ENCODE peak calls at places on chromosome 17, in eight cellular contexts. G is H1, X is right lobe of liver, P is tibial nerve, E is K562, D is endothelial cell of umbilical vein, T is ovary, O is body of pancreas. H is an unnamed sample.

GRCh38 chr17:72525225-72525988 is 404.6 kb downstream of the SOX9 start:
- DNase-seq in G (no peak), X (no peak), P (no peak), E (no peak), D (no peak), T (no peak), O (no peak), H (no peak)

GRCh38 chr17:20095366-20096080 is 86.4 kb downstream of the SPECC1 start:
- DNase-seq in G (no peak), X (no peak), P (peak), E (no peak), D (peak), T (peak), O (peak), H (peak)

GRCh38 chr17:38542286-38542685 is 63.5 kb downstream of the SRCIN1 start:
- DNase-seq in G (no peak), X (no peak), P (no peak), E (no peak), D (no peak), T (no peak), O (no peak), H (no peak)

GRCh38 chr17:60398227-60398959 is 6.5 kb upstream of the USP32 start:
- DNase-seq in G (no peak), X (no peak), P (no peak), E (no peak), D (no peak), T (no peak), O (no peak), H (no peak)

GRCh38 chr17:28725166-28725659 is 820 bp downstream of the TLCD1 start:
- DNase-seq in G (no peak), X (no peak), P (no peak), E (no peak), D (peak), T (no peak), O (no peak), H (peak)

GRCh38 chr17:67837965-67838364 is 12.7 kb downstream of the BPTF start:
- DNase-seq in G (peak), X (no peak), P (no peak), E (no peak), D (no peak), T (no peak), O (no peak), H (no peak)

GRCh38 chr17:57902117-57902799 is 52.4 kb upstream of the MRPS23 start:
- DNase-seq in G (no peak), X (no peak), P (no peak), E (no peak), D (no peak), T (no peak), O (no peak), H (no peak)

GRCh38 chr17:42843358-42843934 is 934 bp upstream of the AOC2 start:
- DNase-seq in G (no peak), X (no peak), P (no peak), E (peak), D (peak), T (no peak), O (peak), H (peak)

GRCh38 chr17:58632324-58633314 is 59.2 kb downstream of the TEX14 start:
- DNase-seq in G (no peak), X (peak), P (no peak), E (no peak), D (no peak), T (peak), O (no peak), H (no peak)

GRCh38 chr17:77349976-77350830 is 209.4 kb downstream of the SEC14L1 start:
- DNase-seq in G (no peak), X (peak), P (peak), E (no peak), D (peak), T (no peak), O (no peak), H (no peak)

GRCh38 chr17:35684046-35684802 is 47.2 kb upstream of the RASL10B start:
- DNase-seq in G (no peak), X (no peak), P (no peak), E (no peak), D (peak), T (no peak), O (no peak), H (no peak)

GRCh38 chr17:82582208-82582607 is 62.7 kb downstream of the FOXK2 start:
- DNase-seq in G (no peak), X (no peak), P (no peak), E (no peak), D (no peak), T (no peak), O (no peak), H (no peak)

GRCh38 chr17:17557796-17558195 is 33.7 kb downstream of the PEMT start:
- DNase-seq in G (no peak), X (no peak), P (no peak), E (no peak), D (no peak), T (no peak), O (peak), H (no peak)

GRCh38 chr17:63497708-63498483 is 21.0 kb downstream of the ACE start:
- DNase-seq in G (peak), X (no peak), P (no peak), E (peak), D (no peak), T (no peak), O (no peak), H (peak)

GRCh38 chr17:4175921-4176802 is 33.2 kb downstream of the CYB5D2 start:
- DNase-seq in G (no peak), X (no peak), P (no peak), E (no peak), D (no peak), T (no peak), O (no peak), H (no peak)

GRCh38 chr17:81487487-81488275 is 24.9 kb downstream of the ACTG1 start:
- DNase-seq in G (peak), X (peak), P (peak), E (peak), D (peak), T (peak), O (peak), H (peak)

GRCh38 chr17:70564006-70564620 is 394.8 kb downstream of the KCNJ2 start:
- DNase-seq in G (no peak), X (no peak), P (no peak), E (no peak), D (peak), T (no peak), O (no peak), H (no peak)

GRCh38 chr17:47959825-47960655 is 2.4 kb upstream of the PRR15L start:
- DNase-seq in G (no peak), X (no peak), P (no peak), E (no peak), D (no peak), T (no peak), O (peak), H (no peak)

GRCh38 chr17:55731586-55732250 is 9.1 kb upstream of the TMEM100 start:
- DNase-seq in G (no peak), X (peak), P (peak), E (peak), D (no peak), T (peak), O (peak), H (no peak)

GRCh38 chr17:73007447-73007846 is 85.0 kb downstream of the SLC39A11 start:
- DNase-seq in G (no peak), X (no peak), P (no peak), E (no peak), D (no peak), T (no peak), O (peak), H (no peak)

GRCh38 chr17:9837551-9838471 is 12.1 kb downstream of the GLP2R start:
- DNase-seq in G (no peak), X (peak), P (no peak), E (no peak), D (no peak), T (peak), O (peak), H (no peak)

GRCh38 chr17:80446645-80447405 is 29.6 kb downstream of the NPTX1 start:
- DNase-seq in G (no peak), X (no peak), P (no peak), E (no peak), D (no peak), T (no peak), O (no peak), H (no peak)

GRCh38 chr17:56020369-56020768 is 132.9 kb upstream of the ANKFN1 start:
- DNase-seq in G (no peak), X (no peak), P (no peak), E (no peak), D (no peak), T (no peak), O (no peak), H (no peak)

GRCh38 chr17:36592316-36592710 is 634 bp downstream of the DHRS11 start:
- DNase-seq in G (peak), X (no peak), P (no peak), E (peak), D (peak), T (peak), O (peak), H (peak)

DNA sequence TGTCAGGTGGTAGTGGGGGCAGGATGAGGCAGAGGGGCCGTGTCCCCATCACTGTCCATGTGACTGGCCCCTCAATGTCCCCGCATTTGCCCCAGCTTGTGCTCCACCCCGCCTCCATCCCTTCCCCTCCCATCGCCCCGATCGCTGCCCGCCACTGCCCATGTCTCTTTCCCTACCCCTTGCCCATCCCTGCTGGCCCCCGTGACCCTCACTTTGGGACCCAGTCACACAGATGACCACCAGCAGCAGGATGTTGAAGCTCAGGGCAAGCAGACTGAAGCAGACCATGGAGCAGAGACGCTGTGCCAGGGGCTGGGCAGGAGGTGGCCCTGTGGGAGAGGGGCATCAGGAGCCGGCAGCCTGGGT is 6.1 kb downstream of the ASGR2 start:
- DNase-seq in G (no peak), X (peak), P (no peak), E (no peak), D (no peak), T (no peak), O (no peak), H (no peak)
- TF ChIP-seq POLR2A in G (no peak), X (no peak), P (no peak), E (no peak), D (no peak), T (no peak), O (no peak), H (no peak)

DNA sequence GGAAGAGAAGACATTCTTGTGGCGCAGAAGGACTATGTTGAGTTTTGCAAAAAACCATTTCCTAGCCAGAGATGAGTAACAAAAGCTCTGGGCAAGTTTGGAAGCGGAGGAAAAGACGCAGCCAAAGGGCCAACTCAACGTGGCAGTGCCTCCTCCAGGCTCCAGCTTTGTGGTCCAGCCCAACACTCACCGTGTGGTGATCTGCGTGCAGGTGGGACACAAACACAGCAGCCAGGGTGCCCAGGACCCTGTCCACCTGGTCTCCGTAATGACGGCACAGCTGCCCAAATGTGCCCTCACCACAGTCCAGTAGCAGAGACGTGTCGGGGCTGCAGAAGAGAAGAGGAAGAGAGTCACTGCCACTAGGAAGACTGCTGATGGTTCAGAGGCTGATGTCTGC is 21.5 kb downstream of the ELAC2 start:
- DNase-seq in G (no peak), X (no peak), P (no peak), E (no peak), D (no peak), T (no peak), O (no peak), H (no peak)
- TF ChIP-seq POLR2A in G (no peak), X (no peak), P (no peak), E (no peak), D (no peak), T (no peak), O (no peak), H (no peak)

DNA sequence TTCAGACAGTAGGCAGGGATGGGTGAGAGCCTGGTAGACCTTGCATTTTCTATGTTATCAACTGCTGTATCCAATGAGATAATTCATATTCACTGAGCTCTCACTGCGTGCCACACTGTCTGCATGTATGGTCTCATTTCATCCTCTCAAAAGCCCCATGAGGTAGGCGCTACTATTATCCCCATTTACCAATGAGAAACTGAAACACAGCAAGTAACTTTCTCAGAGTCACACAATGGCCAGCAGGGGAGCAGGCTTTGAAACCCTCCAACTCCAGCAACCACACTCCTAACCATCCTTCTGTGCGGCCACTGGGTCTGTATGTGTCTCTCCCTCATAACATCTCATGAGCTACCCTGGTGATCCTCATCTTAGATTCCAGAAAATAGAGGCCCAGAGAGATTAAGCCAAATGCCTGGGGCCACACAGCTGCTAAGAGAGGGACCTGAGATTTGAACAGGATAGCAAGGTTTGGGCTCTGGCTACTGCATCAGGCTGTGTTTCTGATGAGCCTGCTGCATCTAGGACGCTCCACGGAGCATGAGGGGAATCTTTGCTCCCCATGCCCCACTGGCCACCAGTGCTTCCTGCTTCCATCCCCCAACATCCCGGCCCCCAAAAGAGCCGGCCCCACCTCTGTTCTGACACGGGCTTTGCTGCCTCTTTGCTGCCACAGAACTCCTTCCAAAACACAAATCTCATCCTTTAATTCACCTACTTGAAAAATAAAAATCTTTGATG is 3.2 kb downstream of the CCR7 start:
- DNase-seq in G (no peak), X (no peak), P (no peak), E (no peak), D (no peak), T (no peak), O (peak), H (peak)
- TF ChIP-seq POLR2A in G (no peak), X (no peak), P (no peak), E (no peak), D (no peak), T (no peak), O (no peak), H (no peak)

DNA sequence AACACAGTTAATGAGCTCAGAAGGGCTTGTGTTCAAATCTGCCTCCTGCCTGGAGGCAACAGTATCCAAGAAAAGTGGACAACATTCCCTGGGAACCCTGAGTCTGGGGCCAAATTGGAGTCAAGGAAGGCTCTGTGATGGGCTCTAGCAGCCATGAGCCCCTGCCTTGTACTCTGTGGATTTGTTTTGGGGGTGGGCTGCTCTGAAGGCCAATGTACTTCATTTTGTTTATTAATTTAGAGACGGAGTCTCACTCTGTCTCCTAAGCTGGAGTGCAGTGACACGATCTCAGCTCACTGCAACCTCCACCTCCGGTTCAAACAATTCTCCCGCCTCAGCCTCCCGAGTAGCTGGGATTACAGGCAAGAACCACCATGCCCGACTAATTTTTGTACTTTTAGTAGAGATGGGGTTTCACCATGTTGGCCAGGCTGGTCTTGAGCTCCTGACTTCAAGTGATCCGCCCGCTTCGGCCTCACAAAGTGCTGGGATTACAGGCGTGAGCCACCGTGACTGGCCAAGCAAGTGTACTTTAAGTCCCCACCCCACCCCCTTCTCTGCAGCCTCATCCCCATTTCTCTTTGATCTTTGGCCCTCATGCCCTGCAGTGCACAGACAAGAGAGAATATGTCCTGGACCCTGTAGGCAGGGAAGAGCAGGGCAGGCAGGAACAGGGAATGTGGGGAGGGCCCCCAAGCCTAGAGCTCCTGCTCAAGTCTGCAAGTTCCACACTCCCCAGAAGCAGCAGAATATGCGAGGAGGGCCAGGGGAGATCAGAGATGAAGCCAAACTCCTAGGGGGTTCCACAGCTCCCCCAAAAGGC is 2.7 kb upstream of the GIP start:
- DNase-seq in G (no peak), X (no peak), P (no peak), E (peak), D (no peak), T (no peak), O (no peak), H (no peak)
- TF ChIP-seq POLR2A in G (no peak), X (no peak), P (no peak), E (no peak), D (no peak), T (no peak), O (no peak), H (no peak)

GRCh38 chr17:1628856-1629646 is 417 bp upstream of the SLC43A2 start:
- DNase-seq in G (peak), X (peak), P (peak), E (peak), D (peak), T (peak), O (peak), H (peak)
- TF ChIP-seq POLR2A in G (peak), X (no peak), P (peak), E (no peak), D (peak), T (peak), O (peak), H (peak)

DNA sequence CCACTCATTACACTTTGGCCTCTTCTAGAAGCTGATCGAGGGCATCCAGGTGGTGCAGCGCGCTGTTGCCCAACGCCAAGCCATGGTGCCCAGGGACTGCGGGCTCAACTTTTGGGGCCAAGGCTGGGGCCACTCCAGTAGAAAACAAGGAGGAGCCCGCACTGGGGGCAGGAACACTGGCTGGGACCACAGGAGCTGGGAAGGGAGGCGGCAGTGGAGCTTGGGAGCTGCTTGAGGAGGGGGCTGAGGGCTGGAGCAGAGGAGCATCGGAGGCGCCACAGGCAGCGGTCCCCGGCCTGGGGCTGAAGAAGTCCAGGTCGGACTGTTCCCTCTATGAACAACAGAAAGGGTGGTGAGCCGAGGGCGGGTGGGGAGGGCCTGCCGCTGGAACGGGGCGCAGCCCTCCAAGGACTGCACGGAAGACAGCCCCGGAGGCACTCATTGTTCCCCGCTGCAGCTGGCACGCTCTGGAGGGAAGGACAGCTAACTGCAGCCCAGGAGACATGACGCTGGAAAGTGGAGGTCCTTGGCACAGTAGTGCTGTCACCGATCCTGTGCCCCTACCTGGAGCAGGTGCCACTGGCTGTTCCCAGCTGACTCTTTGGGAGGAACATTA is 21.5 kb downstream of the GGA3 start:
- DNase-seq in G (no peak), X (no peak), P (no peak), E (no peak), D (no peak), T (no peak), O (no peak), H (no peak)
- TF ChIP-seq POLR2A in G (no peak), X (no peak), P (no peak), E (no peak), D (no peak), T (no peak), O (no peak), H (no peak)